ENCODE peak calls at places on chromosomes 6 and 20, in six cellular contexts. One of them, this sample, is unnamed.

GRCh38 chr20:44485078-44485829 is 9.6 kb downstream of the TTPAL start:
- DNase-seq in CD8-positive, alpha-beta T cell: no peak
- DNase-seq in sigmoid colon: no peak
- DNase-seq in psoas muscle: no peak
- DNase-seq in neural crest cell: no peak
- DNase-seq in thoracic aorta: no peak
- DNase-seq in this sample: no peak

GRCh38 chr6:148836751-148837150 is 89.9 kb downstream of the UST start:
- DNase-seq in CD8-positive, alpha-beta T cell: no peak
- DNase-seq in sigmoid colon: no peak
- DNase-seq in psoas muscle: no peak
- DNase-seq in neural crest cell: no peak
- DNase-seq in thoracic aorta: no peak
- DNase-seq in this sample: no peak

GRCh38 chr20:45266977-45267376 is 12.6 kb upstream of the SLPI start:
- DNase-seq in CD8-positive, alpha-beta T cell: no peak
- DNase-seq in sigmoid colon: no peak
- DNase-seq in psoas muscle: no peak
- DNase-seq in neural crest cell: no peak
- DNase-seq in thoracic aorta: no peak
- DNase-seq in this sample: no peak

GRCh38 chr6:37698264-37699137 is 818 bp upstream of the MDGA1 start:
- DNase-seq in CD8-positive, alpha-beta T cell: peak
- DNase-seq in sigmoid colon: peak
- DNase-seq in psoas muscle: peak
- DNase-seq in neural crest cell: peak
- DNase-seq in thoracic aorta: no peak
- DNase-seq in this sample: peak

GRCh38 chr20:60729119-60729900 is 522.8 kb upstream of the CDH4 start:
- DNase-seq in CD8-positive, alpha-beta T cell: no peak
- DNase-seq in sigmoid colon: no peak
- DNase-seq in psoas muscle: no peak
- DNase-seq in neural crest cell: no peak
- DNase-seq in thoracic aorta: no peak
- DNase-seq in this sample: no peak

GRCh38 chr6:8803181-8803760 is 367.9 kb upstream of the SLC35B3 start:
- DNase-seq in CD8-positive, alpha-beta T cell: no peak
- DNase-seq in sigmoid colon: no peak
- DNase-seq in psoas muscle: no peak
- DNase-seq in neural crest cell: no peak
- DNase-seq in thoracic aorta: no peak
- DNase-seq in this sample: no peak

GRCh38 chr6:147384737-147385710 is 123.5 kb upstream of the SAMD5 start:
- DNase-seq in CD8-positive, alpha-beta T cell: no peak
- DNase-seq in sigmoid colon: no peak
- DNase-seq in psoas muscle: no peak
- DNase-seq in neural crest cell: no peak
- DNase-seq in thoracic aorta: no peak
- DNase-seq in this sample: no peak

GRCh38 chr6:98871057-98871456 is 36.7 kb downstream of the POU3F2 start:
- DNase-seq in CD8-positive, alpha-beta T cell: no peak
- DNase-seq in sigmoid colon: no peak
- DNase-seq in psoas muscle: no peak
- DNase-seq in neural crest cell: no peak
- DNase-seq in thoracic aorta: no peak
- DNase-seq in this sample: no peak

GRCh38 chr6:162261598-162261997 is 466.0 kb downstream of the PRKN start:
- DNase-seq in CD8-positive, alpha-beta T cell: no peak
- DNase-seq in sigmoid colon: no peak
- DNase-seq in psoas muscle: no peak
- DNase-seq in neural crest cell: no peak
- DNase-seq in thoracic aorta: no peak
- DNase-seq in this sample: no peak

GRCh38 chr6:63634630-63635029 is 972 bp upstream of the PHF3 start:
- DNase-seq in CD8-positive, alpha-beta T cell: no peak
- DNase-seq in sigmoid colon: no peak
- DNase-seq in psoas muscle: no peak
- DNase-seq in neural crest cell: no peak
- DNase-seq in thoracic aorta: no peak
- DNase-seq in this sample: no peak

GRCh38 chr6:84696181-84696580 is 68.2 kb downstream of the TBX18 start:
- DNase-seq in CD8-positive, alpha-beta T cell: no peak
- DNase-seq in sigmoid colon: no peak
- DNase-seq in psoas muscle: no peak
- DNase-seq in neural crest cell: no peak
- DNase-seq in thoracic aorta: no peak
- DNase-seq in this sample: no peak

GRCh38 chr6:165774903-165775608 is 112.0 kb upstream of the PDE10A start:
- DNase-seq in CD8-positive, alpha-beta T cell: no peak
- DNase-seq in sigmoid colon: no peak
- DNase-seq in psoas muscle: no peak
- DNase-seq in neural crest cell: no peak
- DNase-seq in thoracic aorta: no peak
- DNase-seq in this sample: no peak

GRCh38 chr20:39588148-39588757 is 626.1 kb downstream of the DHX35 start:
- DNase-seq in CD8-positive, alpha-beta T cell: no peak
- DNase-seq in sigmoid colon: no peak
- DNase-seq in psoas muscle: no peak
- DNase-seq in neural crest cell: no peak
- DNase-seq in thoracic aorta: no peak
- DNase-seq in this sample: no peak

GRCh38 chr6:97160280-97160679 is 122.7 kb downstream of the MMS22L start:
- DNase-seq in CD8-positive, alpha-beta T cell: no peak
- DNase-seq in sigmoid colon: no peak
- DNase-seq in psoas muscle: no peak
- DNase-seq in neural crest cell: no peak
- DNase-seq in thoracic aorta: no peak
- DNase-seq in this sample: no peak

GRCh38 chr6:40844241-40844640 is 194.8 kb downstream of the UNC5CL start:
- DNase-seq in CD8-positive, alpha-beta T cell: no peak
- DNase-seq in sigmoid colon: no peak
- DNase-seq in psoas muscle: no peak
- DNase-seq in neural crest cell: no peak
- DNase-seq in thoracic aorta: no peak
- DNase-seq in this sample: no peak

GRCh38 chr6:113122060-113122459 is 735.1 kb upstream of the MARCKS start:
- DNase-seq in CD8-positive, alpha-beta T cell: no peak
- DNase-seq in sigmoid colon: no peak
- DNase-seq in psoas muscle: no peak
- DNase-seq in neural crest cell: no peak
- DNase-seq in thoracic aorta: no peak
- DNase-seq in this sample: no peak

GRCh38 chr6:79704200-79704599 is 73.1 kb downstream of the SH3BGRL2 start:
- DNase-seq in CD8-positive, alpha-beta T cell: no peak
- DNase-seq in sigmoid colon: no peak
- DNase-seq in psoas muscle: no peak
- DNase-seq in neural crest cell: no peak
- DNase-seq in thoracic aorta: no peak
- DNase-seq in this sample: no peak

GRCh38 chr6:79707621-79708020 is 76.5 kb downstream of the SH3BGRL2 start:
- DNase-seq in CD8-positive, alpha-beta T cell: no peak
- DNase-seq in sigmoid colon: no peak
- DNase-seq in psoas muscle: no peak
- DNase-seq in neural crest cell: no peak
- DNase-seq in thoracic aorta: no peak
- DNase-seq in this sample: no peak

GRCh38 chr6:79708094-79708791 is 77.1 kb downstream of the SH3BGRL2 start:
- DNase-seq in CD8-positive, alpha-beta T cell: no peak
- DNase-seq in sigmoid colon: no peak
- DNase-seq in psoas muscle: no peak
- DNase-seq in neural crest cell: no peak
- DNase-seq in thoracic aorta: no peak
- DNase-seq in this sample: no peak

GRCh38 chr6:79706527-79706926 is 75.4 kb downstream of the SH3BGRL2 start:
- DNase-seq in CD8-positive, alpha-beta T cell: no peak
- DNase-seq in sigmoid colon: no peak
- DNase-seq in psoas muscle: no peak
- DNase-seq in neural crest cell: no peak
- DNase-seq in thoracic aorta: no peak
- DNase-seq in this sample: no peak

DNA sequence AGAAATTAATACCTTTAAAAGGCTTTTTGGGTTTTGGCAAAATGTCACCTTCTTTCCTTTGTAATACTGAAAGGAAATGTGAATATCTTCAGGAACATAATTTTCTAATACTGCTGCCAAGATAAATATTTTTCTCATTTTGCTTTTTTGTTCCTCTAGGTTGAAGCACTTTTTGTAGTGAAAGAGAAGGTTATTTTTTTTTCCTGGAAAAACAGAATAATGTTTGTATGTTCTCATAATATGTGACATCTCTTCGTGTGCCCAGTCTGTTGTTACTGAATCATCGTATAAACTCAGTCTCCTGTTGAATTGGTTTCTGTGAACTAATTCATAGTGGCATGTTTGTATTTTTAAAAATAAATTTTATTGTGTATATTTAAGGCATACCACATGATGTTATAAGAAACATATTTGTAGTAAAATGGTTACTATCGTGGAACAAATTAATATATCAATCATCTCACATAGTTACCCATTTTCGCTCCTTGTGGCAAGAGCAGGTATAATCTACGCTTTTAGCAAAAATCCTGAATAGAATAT is 74.4 kb downstream of the SH3BGRL2 start:
- DNase-seq in CD8-positive, alpha-beta T cell: no peak
- DNase-seq in sigmoid colon: no peak
- DNase-seq in psoas muscle: no peak
- DNase-seq in neural crest cell: no peak
- DNase-seq in thoracic aorta: no peak
- DNase-seq in this sample: no peak
- TF ChIP-seq CTCF in CD8-positive, alpha-beta T cell: no peak
- TF ChIP-seq CTCF in sigmoid colon: no peak
- TF ChIP-seq CTCF in psoas muscle: no peak
- TF ChIP-seq CTCF in neural crest cell: peak
- TF ChIP-seq CTCF in thoracic aorta: no peak
- TF ChIP-seq CTCF in this sample: no peak

GRCh38 chr6:43926644-43927524 is 156.9 kb downstream of the VEGFA start:
- DNase-seq in CD8-positive, alpha-beta T cell: no peak
- DNase-seq in sigmoid colon: peak
- DNase-seq in psoas muscle: no peak
- DNase-seq in neural crest cell: peak
- DNase-seq in thoracic aorta: no peak
- DNase-seq in this sample: peak
- TF ChIP-seq CTCF in CD8-positive, alpha-beta T cell: no peak
- TF ChIP-seq CTCF in sigmoid colon: no peak
- TF ChIP-seq CTCF in psoas muscle: no peak
- TF ChIP-seq CTCF in neural crest cell: no peak
- TF ChIP-seq CTCF in thoracic aorta: no peak
- TF ChIP-seq CTCF in this sample: peak

GRCh38 chr20:57262244-57263126 is 4.0 kb downstream of the BMP7 start:
- DNase-seq in CD8-positive, alpha-beta T cell: no peak
- DNase-seq in sigmoid colon: no peak
- DNase-seq in psoas muscle: no peak
- DNase-seq in neural crest cell: no peak
- DNase-seq in thoracic aorta: no peak
- DNase-seq in this sample: no peak

GRCh38 chr20:57264151-57264792 is 2.2 kb downstream of the BMP7 start:
- DNase-seq in CD8-positive, alpha-beta T cell: no peak
- DNase-seq in sigmoid colon: no peak
- DNase-seq in psoas muscle: no peak
- DNase-seq in neural crest cell: no peak
- DNase-seq in thoracic aorta: no peak
- DNase-seq in this sample: peak

GRCh38 chr20:57263127-57263609 is 3.3 kb downstream of the BMP7 start:
- DNase-seq in CD8-positive, alpha-beta T cell: no peak
- DNase-seq in sigmoid colon: no peak
- DNase-seq in psoas muscle: no peak
- DNase-seq in neural crest cell: no peak
- DNase-seq in thoracic aorta: no peak
- DNase-seq in this sample: no peak

GRCh38 chr20:57264908-57265648 is 1.4 kb downstream of the BMP7 start:
- DNase-seq in CD8-positive, alpha-beta T cell: no peak
- DNase-seq in sigmoid colon: no peak
- DNase-seq in psoas muscle: no peak
- DNase-seq in neural crest cell: no peak
- DNase-seq in thoracic aorta: no peak
- DNase-seq in this sample: no peak

GRCh38 chr20:57263767-57264150 is 2.7 kb downstream of the BMP7 start:
- DNase-seq in CD8-positive, alpha-beta T cell: no peak
- DNase-seq in sigmoid colon: no peak
- DNase-seq in psoas muscle: no peak
- DNase-seq in neural crest cell: no peak
- DNase-seq in thoracic aorta: no peak
- DNase-seq in this sample: no peak
- TF ChIP-seq CTCF in CD8-positive, alpha-beta T cell: no peak
- TF ChIP-seq CTCF in sigmoid colon: no peak
- TF ChIP-seq CTCF in psoas muscle: no peak
- TF ChIP-seq CTCF in neural crest cell: peak
- TF ChIP-seq CTCF in thoracic aorta: no peak
- TF ChIP-seq CTCF in this sample: no peak

DNA sequence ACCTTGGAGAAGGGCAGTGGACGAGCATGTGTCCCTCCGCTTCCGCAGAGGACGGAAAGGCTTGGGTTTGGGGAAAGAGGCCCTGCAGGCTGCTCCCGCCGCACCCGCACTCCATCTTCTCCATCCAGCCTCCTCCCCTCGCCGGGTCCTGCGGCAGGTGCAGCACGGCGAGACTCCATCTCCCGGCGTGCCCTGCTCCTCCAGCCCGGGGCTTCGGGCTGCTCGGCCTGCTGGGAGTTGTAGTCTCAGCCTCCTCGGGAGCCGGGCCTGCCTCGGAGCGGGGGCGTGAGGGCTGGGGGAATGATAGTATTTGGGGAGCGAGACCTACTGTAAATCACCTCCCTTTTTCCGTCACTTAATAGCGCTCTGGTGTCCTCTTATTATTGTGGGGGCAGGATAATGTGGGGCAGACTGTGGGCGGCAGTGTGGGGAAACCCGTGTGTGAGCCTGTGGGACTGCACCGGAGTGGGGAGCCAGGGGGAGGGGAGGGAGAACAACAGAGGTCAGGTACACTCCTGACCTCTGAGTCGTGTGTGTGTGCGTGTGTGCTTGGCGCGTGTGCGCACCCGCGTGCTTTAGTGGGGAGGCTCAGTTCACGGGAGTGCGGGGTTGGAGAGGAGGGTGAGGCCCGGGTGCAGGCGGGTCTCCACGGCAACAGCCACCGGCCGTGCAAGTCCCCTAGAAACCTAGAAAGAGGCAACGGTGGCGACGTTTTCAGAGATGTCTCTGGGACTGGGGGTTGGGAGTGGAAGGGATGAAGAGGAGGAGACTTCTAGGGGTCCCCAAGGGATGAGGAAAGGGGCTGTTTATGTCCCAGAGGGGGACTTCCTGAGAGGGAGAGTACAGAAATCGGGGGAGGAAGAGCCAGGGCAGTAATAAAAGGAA is 4.1 kb downstream of the TTBK1 start:
- DNase-seq in CD8-positive, alpha-beta T cell: peak
- DNase-seq in sigmoid colon: peak
- DNase-seq in psoas muscle: peak
- DNase-seq in neural crest cell: peak
- DNase-seq in thoracic aorta: no peak
- DNase-seq in this sample: peak
- TF ChIP-seq CTCF in CD8-positive, alpha-beta T cell: no peak
- TF ChIP-seq CTCF in sigmoid colon: no peak
- TF ChIP-seq CTCF in psoas muscle: no peak
- TF ChIP-seq CTCF in neural crest cell: no peak
- TF ChIP-seq CTCF in thoracic aorta: no peak
- TF ChIP-seq CTCF in this sample: peak

GRCh38 chr6:25942561-25943147 is 12.2 kb upstream of the SLC17A2 start:
- DNase-seq in CD8-positive, alpha-beta T cell: no peak
- DNase-seq in sigmoid colon: no peak
- DNase-seq in psoas muscle: no peak
- DNase-seq in neural crest cell: no peak
- DNase-seq in thoracic aorta: no peak
- DNase-seq in this sample: no peak
- TF ChIP-seq CTCF in CD8-positive, alpha-beta T cell: peak
- TF ChIP-seq CTCF in sigmoid colon: no peak
- TF ChIP-seq CTCF in psoas muscle: peak
- TF ChIP-seq CTCF in neural crest cell: peak
- TF ChIP-seq CTCF in thoracic aorta: peak
- TF ChIP-seq CTCF in this sample: peak